ENCODE peak calls at places on chromosomes 13 and 19, in four cellular contexts. One of them, this sample, is unnamed.

GRCh38 chr19:18340237-18340989 is at the start of gene PGPEP1:
- DNase-seq in fibroblast of the aortic adventitia: peak
- DNase-seq in renal cortical epithelial cell: no peak
- DNase-seq in GM03348: peak
- DNase-seq in this sample: peak

GRCh38 chr13:72983085-72983768 is 75.6 kb upstream of the KLF5 start:
- DNase-seq in fibroblast of the aortic adventitia: peak
- DNase-seq in renal cortical epithelial cell: peak
- DNase-seq in GM03348: peak
- DNase-seq in this sample: peak

GRCh38 chr13:75285310-75285709 is 196.7 kb downstream of the TBC1D4 start:
- DNase-seq in fibroblast of the aortic adventitia: no peak
- DNase-seq in renal cortical epithelial cell: no peak
- DNase-seq in GM03348: no peak
- DNase-seq in this sample: no peak

GRCh38 chr13:44452418-44452817 is 78.8 kb downstream of the SERP2 start:
- DNase-seq in fibroblast of the aortic adventitia: no peak
- DNase-seq in renal cortical epithelial cell: no peak
- DNase-seq in GM03348: no peak
- DNase-seq in this sample: no peak

GRCh38 chr19:53874384-53874995 is 6.8 kb downstream of the MYADM start:
- DNase-seq in fibroblast of the aortic adventitia: no peak
- DNase-seq in renal cortical epithelial cell: no peak
- DNase-seq in GM03348: no peak
- DNase-seq in this sample: peak

GRCh38 chr19:33064778-33065550 is at the start of gene RHPN2:
- DNase-seq in fibroblast of the aortic adventitia: peak
- DNase-seq in renal cortical epithelial cell: peak
- DNase-seq in GM03348: peak
- DNase-seq in this sample: peak

GRCh38 chr19:35000338-35000646 is 169 bp downstream of the GRAMD1A start:
- DNase-seq in fibroblast of the aortic adventitia: no peak
- DNase-seq in renal cortical epithelial cell: no peak
- DNase-seq in GM03348: no peak
- DNase-seq in this sample: no peak

GRCh38 chr19:13057147-13057572 is 45.5 kb downstream of the LYL1 start:
- DNase-seq in fibroblast of the aortic adventitia: no peak
- DNase-seq in renal cortical epithelial cell: no peak
- DNase-seq in GM03348: no peak
- DNase-seq in this sample: no peak

GRCh38 chr19:57905258-57905657 is 11.1 kb downstream of the ZNF417 start:
- DNase-seq in fibroblast of the aortic adventitia: no peak
- DNase-seq in renal cortical epithelial cell: no peak
- DNase-seq in GM03348: no peak
- DNase-seq in this sample: no peak

GRCh38 chr19:15875075-15875474 is 22.8 kb downstream of the CYP4F2 start:
- DNase-seq in fibroblast of the aortic adventitia: no peak
- DNase-seq in renal cortical epithelial cell: no peak
- DNase-seq in GM03348: no peak
- DNase-seq in this sample: no peak

GRCh38 chr13:79987323-79987722 is 353.6 kb downstream of the SPRY2 start:
- DNase-seq in fibroblast of the aortic adventitia: peak
- DNase-seq in renal cortical epithelial cell: no peak
- DNase-seq in GM03348: no peak
- DNase-seq in this sample: no peak

GRCh38 chr13:46953331-46953730 is 56.5 kb upstream of the HTR2A start:
- DNase-seq in fibroblast of the aortic adventitia: no peak
- DNase-seq in renal cortical epithelial cell: no peak
- DNase-seq in GM03348: no peak
- DNase-seq in this sample: no peak

GRCh38 chr19:3367572-3368440 is 1.4 kb downstream of the NFIC start:
- DNase-seq in fibroblast of the aortic adventitia: no peak
- DNase-seq in renal cortical epithelial cell: no peak
- DNase-seq in GM03348: peak
- DNase-seq in this sample: peak

GRCh38 chr19:7705387-7706187 is 3.7 kb upstream of the FCER2 start:
- DNase-seq in fibroblast of the aortic adventitia: no peak
- DNase-seq in renal cortical epithelial cell: no peak
- DNase-seq in GM03348: no peak
- DNase-seq in this sample: peak

GRCh38 chr19:3378352-3379146 is 12.2 kb downstream of the NFIC start:
- DNase-seq in fibroblast of the aortic adventitia: no peak
- DNase-seq in renal cortical epithelial cell: no peak
- DNase-seq in GM03348: no peak
- DNase-seq in this sample: peak

GRCh38 chr19:34172661-34173144 is 399 bp downstream of the LSM14A start:
- DNase-seq in fibroblast of the aortic adventitia: no peak
- DNase-seq in renal cortical epithelial cell: no peak
- DNase-seq in GM03348: peak
- DNase-seq in this sample: peak

GRCh38 chr13:21326155-21327030 is 132.7 kb downstream of the ZDHHC20 start:
- DNase-seq in fibroblast of the aortic adventitia: peak
- DNase-seq in renal cortical epithelial cell: peak
- DNase-seq in GM03348: peak
- DNase-seq in this sample: peak

GRCh38 chr13:27605099-27605498 is 15.2 kb downstream of the LNX2 start:
- DNase-seq in fibroblast of the aortic adventitia: no peak
- DNase-seq in renal cortical epithelial cell: no peak
- DNase-seq in GM03348: no peak
- DNase-seq in this sample: peak

GRCh38 chr19:48196933-48197665 is 26.6 kb downstream of the ZSWIM9 start:
- DNase-seq in fibroblast of the aortic adventitia: no peak
- DNase-seq in renal cortical epithelial cell: no peak
- DNase-seq in GM03348: no peak
- DNase-seq in this sample: peak

GRCh38 chr19:39247701-39248664 is 673 bp downstream of the IFNL4 start:
- DNase-seq in fibroblast of the aortic adventitia: no peak
- DNase-seq in renal cortical epithelial cell: no peak
- DNase-seq in GM03348: peak
- DNase-seq in this sample: peak

GRCh38 chr13:20053016-20053415 is 94.5 kb downstream of the ZMYM2 start:
- DNase-seq in fibroblast of the aortic adventitia: peak
- DNase-seq in renal cortical epithelial cell: no peak
- DNase-seq in GM03348: no peak
- DNase-seq in this sample: peak

GRCh38 chr19:17654993-17655392 is 33.2 kb downstream of the UNC13A start:
- DNase-seq in fibroblast of the aortic adventitia: no peak
- DNase-seq in renal cortical epithelial cell: no peak
- DNase-seq in GM03348: no peak
- DNase-seq in this sample: peak